ENCODE peak calls at places on chromosomes 12 and 14, in nine cellular contexts. V is breast epithelium, W is psoas muscle, O is HepG2, Z is left lung, T is left ventricle myocardium inferior, K is tibial nerve, G is fibroblast of lung, N is tibial artery. S is an unnamed sample.

GRCh38 chr12:28966049-28966778 is 182.9 kb upstream of the FAR2 start:
- DNase-seq in N (no peak), K (peak), T (peak), G (peak), V (peak), W (no peak), Z (no peak), O (no peak), S (no peak)

GRCh38 chr12:93667672-93668071 is 9.5 kb upstream of the CRADD start:
- DNase-seq in W (no peak), Z (no peak), N (no peak), V (no peak), O (no peak), G (peak), T (no peak), K (no peak), S (no peak)

GRCh38 chr12:89733579-89734201 is 25.1 kb upstream of the ATP2B1 start:
- DNase-seq in K (no peak), O (no peak), V (no peak), Z (no peak), W (no peak), G (peak), T (no peak), N (no peak), S (peak)

GRCh38 chr12:130357729-130358330 is 20.1 kb downstream of the PIWIL1 start:
- DNase-seq in Z (no peak), N (no peak), K (no peak), V (no peak), W (no peak), T (no peak), G (no peak), O (no peak), S (no peak)

GRCh38 chr14:76926521-76927251 is 100.5 kb downstream of the LRRC74A start:
- DNase-seq in V (no peak), O (no peak), W (peak), Z (no peak), N (peak), T (peak), K (peak), G (peak), S (no peak)

GRCh38 chr14:103198429-103199140 is 75.3 kb downstream of the TNFAIP2 start:
- DNase-seq in K (peak), N (peak), Z (no peak), G (peak), V (no peak), O (peak), W (no peak), T (no peak), S (no peak)

GRCh38 chr12:271165-271564 is 8.5 kb upstream of the SLC6A13 start:
- DNase-seq in Z (no peak), V (no peak), T (no peak), K (no peak), G (no peak), W (no peak), O (no peak), N (no peak), S (no peak)

GRCh38 chr12:78034025-78034424 is 203.3 kb downstream of the NAV3 start:
- DNase-seq in T (no peak), G (peak), W (no peak), K (peak), N (peak), V (no peak), O (no peak), Z (no peak), S (no peak)

GRCh38 chr14:83425138-83425537 is 1891.5 kb upstream of the SEL1L start:
- DNase-seq in O (no peak), G (peak), T (no peak), V (no peak), Z (no peak), N (no peak), W (no peak), K (no peak), S (no peak)

GRCh38 chr14:89851031-89851430 is 103.5 kb downstream of the EFCAB11 start:
- DNase-seq in K (no peak), T (no peak), W (no peak), G (peak), N (no peak), Z (no peak), V (no peak), O (no peak), S (no peak)

GRCh38 chr14:83556746-83557460 is 1973.0 kb upstream of the FLRT2 start:
- DNase-seq in N (no peak), G (peak), V (no peak), Z (no peak), W (no peak), K (no peak), T (no peak), O (no peak), S (no peak)

GRCh38 chr14:90383126-90383730 is 13.6 kb upstream of the CALM1 start:
- DNase-seq in G (peak), K (peak), T (peak), W (peak), Z (peak), V (peak), O (peak), N (peak), S (peak)

GRCh38 chr12:115801826-115802225 is 475.7 kb downstream of the MED13L start:
- DNase-seq in O (no peak), Z (no peak), G (no peak), W (no peak), T (no peak), K (no peak), V (no peak), N (no peak), S (no peak)

GRCh38 chr14:102095231-102095870 is 8.5 kb upstream of the HSP90AA1 start:
- DNase-seq in T (no peak), V (no peak), K (no peak), O (no peak), W (no peak), Z (no peak), N (no peak), G (no peak), S (no peak)

GRCh38 chr12:59632408-59632807 is 36.6 kb downstream of the SLC16A7 start:
- DNase-seq in V (peak), O (no peak), T (no peak), K (peak), Z (no peak), N (peak), G (peak), W (no peak), S (no peak)

GRCh38 chr12:126617312-126617711 is 1552.1 kb downstream of the AACS start:
- DNase-seq in Z (no peak), T (no peak), O (no peak), W (no peak), K (no peak), V (no peak), N (no peak), G (no peak), S (no peak)

GRCh38 chr12:3405821-3406220 is 85.2 kb upstream of the PRMT8 start:
- DNase-seq in O (no peak), G (no peak), T (no peak), V (no peak), K (no peak), N (no peak), Z (no peak), W (no peak), S (no peak)

GRCh38 chr12:55188974-55189556 is 31.8 kb upstream of the OR10A7 start:
- DNase-seq in G (peak), N (no peak), V (no peak), T (no peak), W (no peak), Z (no peak), K (peak), O (peak), S (peak)

GRCh38 chr12:65278576-65279386 is at the start of gene MSRB3:
- DNase-seq in Z (peak), O (peak), V (peak), N (peak), G (peak), W (peak), K (peak), T (peak), S (peak)
- TF ChIP-seq CTCF in Z (no peak), O (peak), V (no peak), N (no peak), G (peak), W (no peak), K (no peak), T (no peak), S (peak)

GRCh38 chr14:81170829-81171195 is 49.9 kb downstream of the GTF2A1 start:
- DNase-seq in V (no peak), T (no peak), N (no peak), K (no peak), W (no peak), O (no peak), G (no peak), Z (no peak), S (no peak)
- H3K4me3 ChIP-seq in V (peak), T (peak), N (peak), K (peak), W (peak), O (no peak), G (peak), Z (peak), S (no peak)

DNA sequence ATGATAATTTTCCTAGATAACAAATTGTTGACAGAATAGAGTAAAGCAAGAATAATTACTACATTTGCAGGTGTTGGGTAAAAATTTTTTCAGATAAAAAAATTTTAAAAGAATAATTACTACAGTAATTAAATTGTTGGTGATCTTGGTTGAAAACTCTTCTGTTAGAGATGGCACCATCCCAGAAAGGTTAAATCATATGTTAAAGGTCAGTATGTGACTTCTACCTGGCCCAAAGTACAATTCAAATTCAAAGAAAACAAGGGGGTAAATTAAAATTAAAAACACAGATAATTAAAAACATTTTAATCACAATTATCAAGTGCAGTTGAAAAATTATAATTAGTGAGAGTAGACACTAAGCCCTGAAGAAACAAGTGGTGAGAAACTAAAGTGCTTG is 18.1 kb upstream of the PIK3C2G start:
- DNase-seq in T (no peak), K (no peak), V (no peak), W (no peak), Z (no peak), G (no peak), N (no peak), O (no peak), S (no peak)
- TF ChIP-seq CTCF in T (no peak), K (no peak), V (no peak), W (no peak), Z (no peak), G (no peak), N (no peak), O (no peak), S (no peak)

GRCh38 chr12:15782667-15783066 is 6.5 kb downstream of the EPS8 start:
- DNase-seq in O (no peak), N (no peak), W (no peak), Z (no peak), T (no peak), G (no peak), V (no peak), K (no peak), S (no peak)

GRCh38 chr12:15789215-15790171 is at the start of gene EPS8:
- DNase-seq in G (peak), N (peak), W (peak), V (peak), O (peak), T (peak), Z (peak), K (peak), S (no peak)

GRCh38 chr12:15783288-15783687 is 5.9 kb downstream of the EPS8 start:
- DNase-seq in O (no peak), N (no peak), G (peak), K (no peak), W (no peak), Z (no peak), V (no peak), T (no peak), S (no peak)

GRCh38 chr12:15788266-15789214 is 648 bp downstream of the EPS8 start:
- DNase-seq in T (peak), V (peak), O (peak), K (peak), Z (peak), N (peak), G (peak), W (peak), S (no peak)

DNA sequence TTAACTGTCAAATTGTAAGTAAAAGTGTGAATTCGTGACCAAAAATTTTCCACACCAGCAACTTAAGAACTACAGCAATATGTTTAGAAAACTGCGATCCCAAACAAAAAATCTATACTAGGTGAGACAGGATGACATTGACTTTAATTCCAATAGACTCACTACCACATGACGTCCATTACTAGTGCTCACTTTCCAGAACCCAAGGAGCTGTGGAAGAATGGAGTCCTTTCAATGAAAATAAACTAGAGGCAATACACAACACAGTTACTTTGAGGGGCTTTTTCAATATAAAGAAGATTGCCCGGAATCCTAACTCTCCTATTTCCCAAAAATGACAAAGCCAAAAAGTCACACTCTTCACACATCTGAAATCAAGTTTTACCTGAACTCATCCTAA is 1.4 kb downstream of the EPS8 start:
- DNase-seq in G (no peak), V (no peak), Z (no peak), W (no peak), T (no peak), N (no peak), O (no peak), K (no peak), S (no peak)
- H3K4me3 ChIP-seq in G (peak), V (peak), Z (peak), W (peak), T (peak), N (peak), O (peak), K (peak), S (peak)

GRCh38 chr12:68954811-68955210 is 21.8 kb upstream of the CPM start:
- DNase-seq in Z (no peak), V (no peak), W (no peak), G (no peak), O (no peak), T (no peak), N (no peak), K (no peak), S (no peak)
- TF ChIP-seq CTCF in Z (no peak), V (no peak), W (no peak), G (no peak), O (no peak), T (no peak), N (no peak), K (no peak), S (no peak)

S was measured in AG04449.